ENCODE peak calls at places on chromosomes 5 and 9, in five cellular contexts. One of them, this sample, is unnamed.

GRCh38 chr9:129624168-129624759 is 1.7 kb upstream of the NTMT1 start:
- DNase-seq in fibroblast of lung: no peak
- DNase-seq in adipocyte: peak; percentile 87
- DNase-seq in mesenchymal stem cell: peak; percentile 71
- DNase-seq in MM.1S: peak; percentile 66
- DNase-seq in this sample: peak; percentile 72

GRCh38 chr9:105063665-105064247 is 135.8 kb upstream of the ABCA1 start:
- DNase-seq in MM.1S: no peak
- DNase-seq in mesenchymal stem cell: peak; percentile 98
- DNase-seq in fibroblast of lung: peak; percentile 97
- DNase-seq in adipocyte: peak; percentile 85
- DNase-seq in this sample: peak; percentile 24

GRCh38 chr5:121199238-121199999 is 652.3 kb upstream of the FTMT start:
- DNase-seq in adipocyte: peak; percentile 69
- DNase-seq in MM.1S: no peak
- DNase-seq in fibroblast of lung: peak; percentile 58
- DNase-seq in mesenchymal stem cell: peak; percentile 54
- DNase-seq in this sample: no peak

GRCh38 chr5:110354896-110355295 is 371.6 kb downstream of the TMEM232 start:
- DNase-seq in adipocyte: no peak
- DNase-seq in fibroblast of lung: no peak
- DNase-seq in MM.1S: no peak
- DNase-seq in mesenchymal stem cell: no peak
- DNase-seq in this sample: no peak

GRCh38 chr5:52870448-52870847 is 82.7 kb downstream of the ITGA1 start:
- DNase-seq in mesenchymal stem cell: peak; percentile 79
- DNase-seq in fibroblast of lung: no peak
- DNase-seq in adipocyte: peak; percentile 25
- DNase-seq in MM.1S: no peak
- DNase-seq in this sample: no peak

GRCh38 chr9:77094150-77094549 is 74.7 kb downstream of the FOXB2 start:
- DNase-seq in adipocyte: no peak
- DNase-seq in mesenchymal stem cell: no peak
- DNase-seq in MM.1S: no peak
- DNase-seq in fibroblast of lung: no peak
- DNase-seq in this sample: no peak

GRCh38 chr5:165334186-165334585 is 1828.8 kb downstream of the MAT2B start:
- DNase-seq in fibroblast of lung: peak; percentile 84
- DNase-seq in MM.1S: no peak
- DNase-seq in adipocyte: peak; percentile 7
- DNase-seq in mesenchymal stem cell: no peak
- DNase-seq in this sample: no peak

GRCh38 chr5:82799346-82800077 is 277.7 kb downstream of the TMEM167A start:
- DNase-seq in adipocyte: no peak
- DNase-seq in MM.1S: no peak
- DNase-seq in mesenchymal stem cell: no peak
- DNase-seq in fibroblast of lung: no peak
- DNase-seq in this sample: no peak

GRCh38 chr9:93062364-93062763 is 3.9 kb downstream of the SUSD3 start:
- DNase-seq in fibroblast of lung: no peak
- DNase-seq in adipocyte: no peak
- DNase-seq in MM.1S: no peak
- DNase-seq in mesenchymal stem cell: no peak
- DNase-seq in this sample: no peak

GRCh38 chr9:99377790-99378775 is 156.0 kb downstream of the SEC61B start:
- DNase-seq in adipocyte: peak; percentile 71
- DNase-seq in fibroblast of lung: peak; percentile 50
- DNase-seq in MM.1S: no peak
- DNase-seq in mesenchymal stem cell: peak; percentile 75
- DNase-seq in this sample: no peak

GRCh38 chr5:31625394-31625793 is 13.5 kb upstream of the PDZD2 start:
- DNase-seq in adipocyte: no peak
- DNase-seq in MM.1S: no peak
- DNase-seq in mesenchymal stem cell: no peak
- DNase-seq in fibroblast of lung: no peak
- DNase-seq in this sample: no peak

GRCh38 chr5:31809037-31809910 is 170.3 kb downstream of the PDZD2 start:
- DNase-seq in fibroblast of lung: peak; percentile 71
- DNase-seq in adipocyte: peak; percentile 77
- DNase-seq in MM.1S: peak; percentile 68
- DNase-seq in mesenchymal stem cell: peak; percentile 69
- DNase-seq in this sample: peak; percentile 45

GRCh38 chr5:1009359-1010180 is 968 bp downstream of the NKD2 start:
- DNase-seq in fibroblast of lung: no peak
- DNase-seq in mesenchymal stem cell: no peak
- DNase-seq in MM.1S: no peak
- DNase-seq in adipocyte: no peak
- DNase-seq in this sample: no peak

GRCh38 chr5:59569158-59569557 is 324.4 kb downstream of the PDE4D start:
- DNase-seq in fibroblast of lung: peak; percentile 69
- DNase-seq in MM.1S: peak; percentile 44
- DNase-seq in mesenchymal stem cell: no peak
- DNase-seq in adipocyte: no peak
- DNase-seq in this sample: no peak

GRCh38 chr5:74020488-74020887 is 394.5 kb downstream of the ARHGEF28 start:
- DNase-seq in fibroblast of lung: no peak
- DNase-seq in mesenchymal stem cell: no peak
- DNase-seq in MM.1S: no peak
- DNase-seq in adipocyte: no peak
- DNase-seq in this sample: no peak

GRCh38 chr9:93097496-93098205 is 1.6 kb downstream of the CARD19 start:
- DNase-seq in MM.1S: no peak
- DNase-seq in adipocyte: peak; percentile 28
- DNase-seq in mesenchymal stem cell: peak; percentile 43
- DNase-seq in fibroblast of lung: no peak
- DNase-seq in this sample: peak; percentile 51

GRCh38 chr5:168308976-168309598 is 17.6 kb downstream of the WWC1 start:
- DNase-seq in fibroblast of lung: no peak
- DNase-seq in mesenchymal stem cell: no peak
- DNase-seq in MM.1S: no peak
- DNase-seq in adipocyte: no peak
- DNase-seq in this sample: no peak

GRCh38 chr5:55600536-55601208 is 65.9 kb upstream of the PLPP1 start:
- DNase-seq in mesenchymal stem cell: peak; percentile 76
- DNase-seq in adipocyte: peak; percentile 78
- DNase-seq in fibroblast of lung: peak; percentile 92
- DNase-seq in MM.1S: peak; percentile 43
- DNase-seq in this sample: peak; percentile 38

GRCh38 chr5:62937661-62938558 is 359.3 kb downstream of the LRRC70 start:
- DNase-seq in mesenchymal stem cell: peak; percentile 30
- DNase-seq in fibroblast of lung: peak; percentile 31
- DNase-seq in MM.1S: no peak
- DNase-seq in adipocyte: peak; percentile 1
- DNase-seq in this sample: no peak

GRCh38 chr5:141850786-141851185 is 27.4 kb downstream of the PCDH1 start:
- DNase-seq in mesenchymal stem cell: no peak
- DNase-seq in MM.1S: no peak
- DNase-seq in adipocyte: no peak
- DNase-seq in fibroblast of lung: no peak
- DNase-seq in this sample: no peak

GRCh38 chr5:139650031-139650688 is 2.0 kb downstream of the CXXC5 start:
- DNase-seq in fibroblast of lung: no peak
- DNase-seq in mesenchymal stem cell: peak; percentile 59
- DNase-seq in MM.1S: peak; percentile 33
- DNase-seq in adipocyte: peak; percentile 76
- DNase-seq in this sample: peak; percentile 64

GRCh38 chr5:167696558-167697314 is 594.7 kb upstream of the WWC1 start:
- DNase-seq in fibroblast of lung: no peak
- DNase-seq in mesenchymal stem cell: no peak
- DNase-seq in adipocyte: no peak
- DNase-seq in MM.1S: no peak
- DNase-seq in this sample: no peak

GRCh38 chr9:73980754-73981153 is 516.4 kb upstream of the RORB start:
- DNase-seq in adipocyte: no peak
- DNase-seq in MM.1S: no peak
- DNase-seq in mesenchymal stem cell: no peak
- DNase-seq in fibroblast of lung: no peak
- DNase-seq in this sample: no peak

GRCh38 chr5:155728146-155728856 is 598.7 kb upstream of the SGCD start:
- DNase-seq in fibroblast of lung: peak; percentile 64
- DNase-seq in mesenchymal stem cell: peak; percentile 11
- DNase-seq in MM.1S: no peak
- DNase-seq in adipocyte: peak; percentile 87
- DNase-seq in this sample: peak; percentile 37

GRCh38 chr5:92868442-92868841 is 712.6 kb downstream of the NR2F1-AS1 start:
- DNase-seq in MM.1S: no peak
- DNase-seq in mesenchymal stem cell: no peak
- DNase-seq in adipocyte: no peak
- DNase-seq in fibroblast of lung: no peak
- DNase-seq in this sample: no peak

GRCh38 chr5:111256128-111256527 is 31.9 kb downstream of the CAMK4 start:
- DNase-seq in MM.1S: no peak
- DNase-seq in mesenchymal stem cell: no peak
- DNase-seq in fibroblast of lung: no peak
- DNase-seq in adipocyte: no peak
- DNase-seq in this sample: no peak

GRCh38 chr5:73490088-73490487 is 8.2 kb upstream of the BTF3 start:
- DNase-seq in fibroblast of lung: no peak
- DNase-seq in MM.1S: no peak
- DNase-seq in adipocyte: no peak
- DNase-seq in mesenchymal stem cell: no peak
- DNase-seq in this sample: peak; percentile 39

GRCh38 chr9:125540497-125540896 is 166.5 kb downstream of the MAPKAP1 start:
- DNase-seq in adipocyte: no peak
- DNase-seq in fibroblast of lung: peak; percentile 79
- DNase-seq in MM.1S: no peak
- DNase-seq in mesenchymal stem cell: no peak
- DNase-seq in this sample: no peak
- H3K4me1 ChIP-seq in adipocyte: peaks cover 53% of the 10 kb centered on the region
- H3K4me1 ChIP-seq in fibroblast of lung: peaks cover 29% of the 10 kb centered on the region
- H3K4me1 ChIP-seq in MM.1S: no peaks in the 10 kb centered on the region
- H3K4me1 ChIP-seq in mesenchymal stem cell: peaks cover 9% of the 10 kb centered on the region
- H3K4me1 ChIP-seq in this sample: no peaks in the 10 kb centered on the region

DNA sequence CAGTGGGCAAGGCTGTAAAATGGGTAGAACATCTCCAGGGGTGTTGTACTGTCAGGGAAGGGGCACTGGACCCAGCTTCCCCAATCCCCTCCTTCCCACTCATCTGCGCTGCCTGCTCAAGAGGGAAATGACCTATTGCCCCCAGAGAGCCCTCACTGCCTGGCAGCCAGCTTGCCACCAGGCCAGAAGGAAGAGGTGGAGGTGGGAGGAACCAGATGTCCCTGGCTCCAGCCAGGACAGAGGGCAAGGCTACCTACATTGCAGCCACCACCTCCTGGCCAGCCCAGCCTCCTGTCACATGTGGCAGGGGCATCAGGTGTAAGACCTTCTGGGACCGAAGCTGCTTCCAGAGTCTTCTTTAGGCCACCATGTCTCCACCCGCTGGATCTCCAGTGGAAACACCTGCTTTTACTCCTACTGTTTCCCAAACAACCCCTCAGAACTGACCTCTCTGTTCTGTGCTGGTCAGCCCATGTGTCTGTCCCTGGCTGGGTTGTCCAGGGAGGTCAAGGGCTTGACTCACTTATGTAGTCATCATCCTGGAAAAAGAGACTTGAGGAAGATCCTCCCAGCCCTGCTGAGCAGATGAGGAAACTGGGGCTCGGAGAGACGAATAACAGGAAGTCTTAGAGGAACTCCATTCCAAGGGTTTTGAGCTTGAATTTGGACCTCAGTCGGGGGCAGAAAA is 42.3 kb downstream of the JADE2 start:
- DNase-seq in fibroblast of lung: peak; percentile 63
- DNase-seq in mesenchymal stem cell: peak; percentile 84
- DNase-seq in MM.1S: no peak
- DNase-seq in adipocyte: no peak
- DNase-seq in this sample: no peak
- H3K9ac ChIP-seq in fibroblast of lung: no peak overlapping the region
- H3K9ac ChIP-seq in mesenchymal stem cell: peak overlapping the region; percentile 62
- H3K9ac ChIP-seq in MM.1S: no peak overlapping the region
- H3K9ac ChIP-seq in adipocyte: peak overlapping the region; percentile 64
- H3K9ac ChIP-seq in this sample: no peak overlapping the region

GRCh38 chr9:111938427-111938800 is 41.8 kb downstream of the UGCG start:
- DNase-seq in fibroblast of lung: no peak
- DNase-seq in mesenchymal stem cell: no peak
- DNase-seq in MM.1S: no peak
- DNase-seq in adipocyte: no peak
- DNase-seq in this sample: no peak
- H3K4me1 ChIP-seq in fibroblast of lung: peaks cover 25% of the 10 kb centered on the region
- H3K4me1 ChIP-seq in mesenchymal stem cell: peaks cover 14% of the 10 kb centered on the region
- H3K4me1 ChIP-seq in MM.1S: peaks cover 3% of the 10 kb centered on the region
- H3K4me1 ChIP-seq in adipocyte: peaks cover 15% of the 10 kb centered on the region
- H3K4me1 ChIP-seq in this sample: no peaks in the 10 kb centered on the region

GRCh38 chr5:72252574-72253155 is 67.4 kb downstream of the MRPS27 start:
- DNase-seq in fibroblast of lung: peak; percentile 27
- DNase-seq in MM.1S: no peak
- DNase-seq in adipocyte: peak; percentile 69
- DNase-seq in mesenchymal stem cell: no peak
- DNase-seq in this sample: no peak

GRCh38 chr5:72255237-72255636 is 64.8 kb downstream of the MRPS27 start:
- DNase-seq in adipocyte: no peak
- DNase-seq in MM.1S: no peak
- DNase-seq in fibroblast of lung: no peak
- DNase-seq in mesenchymal stem cell: no peak
- DNase-seq in this sample: peak; percentile 38

GRCh38 chr5:72252008-72252407 is 68.0 kb downstream of the MRPS27 start:
- DNase-seq in adipocyte: no peak
- DNase-seq in MM.1S: no peak
- DNase-seq in mesenchymal stem cell: no peak
- DNase-seq in fibroblast of lung: no peak
- DNase-seq in this sample: no peak

GRCh38 chr5:72256536-72256935 is 63.5 kb downstream of the MRPS27 start:
- DNase-seq in fibroblast of lung: peak; percentile 27
- DNase-seq in mesenchymal stem cell: no peak
- DNase-seq in MM.1S: no peak
- DNase-seq in adipocyte: peak; percentile 42
- DNase-seq in this sample: no peak

DNA sequence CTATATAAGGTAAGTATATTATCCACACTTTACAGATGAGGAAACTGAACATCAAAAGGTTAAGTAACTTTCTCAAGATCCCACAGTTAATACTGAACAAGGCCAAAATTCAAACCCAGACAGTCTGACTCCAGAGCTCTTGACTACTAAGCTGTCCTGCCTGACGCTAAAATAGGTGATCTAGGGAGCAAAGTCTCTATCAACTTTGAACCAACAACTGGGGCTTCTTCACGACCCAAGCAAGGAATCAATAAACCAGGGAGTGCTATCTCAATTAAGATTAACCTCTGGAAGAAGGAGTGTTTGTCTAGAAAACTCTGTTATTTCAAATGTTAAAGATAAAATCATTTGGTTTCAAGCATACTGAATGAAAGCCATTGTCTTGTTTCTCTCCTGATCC is 64.4 kb downstream of the MRPS27 start:
- DNase-seq in fibroblast of lung: no peak
- DNase-seq in mesenchymal stem cell: no peak
- DNase-seq in adipocyte: no peak
- DNase-seq in MM.1S: no peak
- DNase-seq in this sample: no peak
- H3K9ac ChIP-seq in fibroblast of lung: no peak overlapping the region
- H3K9ac ChIP-seq in mesenchymal stem cell: no peak overlapping the region
- H3K9ac ChIP-seq in adipocyte: no peak overlapping the region
- H3K9ac ChIP-seq in MM.1S: no peak overlapping the region
- H3K9ac ChIP-seq in this sample: no peak overlapping the region

DNA sequence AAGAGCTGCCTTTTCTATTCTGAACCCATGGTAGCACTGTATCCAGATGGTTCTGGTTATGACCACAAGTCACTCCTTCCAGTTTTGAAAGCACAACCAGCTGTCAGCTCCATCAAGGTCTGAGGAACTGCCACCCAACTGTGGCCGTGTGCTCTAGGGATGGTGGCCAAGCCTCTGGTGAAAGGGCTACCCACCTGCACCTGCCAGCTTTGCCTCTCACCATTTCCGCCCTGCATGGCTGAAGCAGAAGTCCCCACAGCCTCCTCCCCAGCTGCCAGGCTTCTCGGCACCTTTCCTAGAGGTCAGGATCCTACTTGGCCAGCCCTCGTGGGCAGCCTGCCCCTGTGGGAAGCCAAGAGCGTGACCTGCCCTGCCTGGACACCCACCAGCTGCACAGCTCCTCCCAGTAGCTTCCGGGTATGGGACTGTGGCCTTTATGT is 16.8 kb downstream of the SEMA5A start:
- DNase-seq in adipocyte: no peak
- DNase-seq in MM.1S: peak; percentile 90
- DNase-seq in fibroblast of lung: no peak
- DNase-seq in mesenchymal stem cell: no peak
- DNase-seq in this sample: no peak
- H3K4me1 ChIP-seq in adipocyte: no peaks in the 10 kb centered on the region
- H3K4me1 ChIP-seq in MM.1S: peaks cover 19% of the 10 kb centered on the region
- H3K4me1 ChIP-seq in fibroblast of lung: peaks cover 9% of the 10 kb centered on the region
- H3K4me1 ChIP-seq in mesenchymal stem cell: peaks cover 2% of the 10 kb centered on the region
- H3K4me1 ChIP-seq in this sample: peaks cover 3% of the 10 kb centered on the region